ENCODE peak calls at places on chromosomes 11 and 22, in four cellular contexts. One of them, this sample, is unnamed.

GRCh38 chr11:32039149-32039548 is 51.7 kb upstream of the RCN1 start:
- DNase-seq in heart right ventricle: no peak
- DNase-seq in CD4-positive, alpha-beta T cell: no peak
- DNase-seq in adrenal gland: no peak
- DNase-seq in this sample: no peak

GRCh38 chr11:69012092-69013008 is 696 bp downstream of the MRGPRF start:
- DNase-seq in heart right ventricle: no peak
- DNase-seq in CD4-positive, alpha-beta T cell: no peak
- DNase-seq in adrenal gland: no peak
- DNase-seq in this sample: no peak

GRCh38 chr22:39459681-39460080 is 2.9 kb downstream of the MGAT3 start:
- DNase-seq in heart right ventricle: no peak
- DNase-seq in CD4-positive, alpha-beta T cell: no peak
- DNase-seq in adrenal gland: no peak
- DNase-seq in this sample: no peak

GRCh38 chr11:116692318-116693106 is 80.3 kb downstream of the BUD13 start:
- DNase-seq in heart right ventricle: no peak
- DNase-seq in CD4-positive, alpha-beta T cell: no peak
- DNase-seq in adrenal gland: no peak
- DNase-seq in this sample: no peak

GRCh38 chr11:88680806-88681205 is 343.3 kb upstream of the CTSC start:
- DNase-seq in heart right ventricle: no peak
- DNase-seq in CD4-positive, alpha-beta T cell: no peak
- DNase-seq in adrenal gland: no peak
- DNase-seq in this sample: no peak

GRCh38 chr22:26610072-26610958 is 7.5 kb downstream of the CRYBB1 start:
- DNase-seq in heart right ventricle: peak; percentile 21
- DNase-seq in CD4-positive, alpha-beta T cell: no peak
- DNase-seq in adrenal gland: peak; percentile 31
- DNase-seq in this sample: no peak

GRCh38 chr22:50298937-50299656 is 8.3 kb downstream of the PLXNB2 start:
- DNase-seq in heart right ventricle: peak; percentile 46
- DNase-seq in CD4-positive, alpha-beta T cell: no peak
- DNase-seq in adrenal gland: no peak
- DNase-seq in this sample: no peak

GRCh38 chr11:105635466-105635865 is 25.6 kb downstream of the GRIA4 start:
- DNase-seq in heart right ventricle: no peak
- DNase-seq in CD4-positive, alpha-beta T cell: no peak
- DNase-seq in adrenal gland: no peak
- DNase-seq in this sample: no peak

GRCh38 chr11:42778193-42778592 is 533.6 kb upstream of the API5 start:
- DNase-seq in heart right ventricle: no peak
- DNase-seq in CD4-positive, alpha-beta T cell: no peak
- DNase-seq in adrenal gland: no peak
- DNase-seq in this sample: no peak

GRCh38 chr11:71188073-71188472 is 64.3 kb downstream of the SHANK2 start:
- DNase-seq in heart right ventricle: no peak
- DNase-seq in CD4-positive, alpha-beta T cell: no peak
- DNase-seq in adrenal gland: no peak
- DNase-seq in this sample: no peak

GRCh38 chr22:42610211-42610610 is 4.5 kb downstream of the POLDIP3 start:
- DNase-seq in heart right ventricle: no peak
- DNase-seq in CD4-positive, alpha-beta T cell: no peak
- DNase-seq in adrenal gland: no peak
- DNase-seq in this sample: no peak

GRCh38 chr11:19091366-19091765 is 25.6 kb upstream of the ZDHHC13 start:
- DNase-seq in heart right ventricle: no peak
- DNase-seq in CD4-positive, alpha-beta T cell: no peak
- DNase-seq in adrenal gland: no peak
- DNase-seq in this sample: no peak

GRCh38 chr11:72433455-72434061 is 773 bp downstream of the CLPB start:
- DNase-seq in heart right ventricle: peak; percentile 22
- DNase-seq in CD4-positive, alpha-beta T cell: no peak
- DNase-seq in adrenal gland: peak; percentile 46
- DNase-seq in this sample: no peak

GRCh38 chr11:1099519-1100355 is 25.1 kb downstream of the MUC2 start:
- DNase-seq in heart right ventricle: no peak
- DNase-seq in CD4-positive, alpha-beta T cell: no peak
- DNase-seq in adrenal gland: no peak
- DNase-seq in this sample: no peak
- H3K9me3 ChIP-seq in heart right ventricle: no peaks in the 10 kb centered on the region
- H3K9me3 ChIP-seq in CD4-positive, alpha-beta T cell: no peaks in the 10 kb centered on the region
- H3K9me3 ChIP-seq in adrenal gland: no peaks in the 10 kb centered on the region
- H3K9me3 ChIP-seq in this sample: no peaks in the 10 kb centered on the region

DNA sequence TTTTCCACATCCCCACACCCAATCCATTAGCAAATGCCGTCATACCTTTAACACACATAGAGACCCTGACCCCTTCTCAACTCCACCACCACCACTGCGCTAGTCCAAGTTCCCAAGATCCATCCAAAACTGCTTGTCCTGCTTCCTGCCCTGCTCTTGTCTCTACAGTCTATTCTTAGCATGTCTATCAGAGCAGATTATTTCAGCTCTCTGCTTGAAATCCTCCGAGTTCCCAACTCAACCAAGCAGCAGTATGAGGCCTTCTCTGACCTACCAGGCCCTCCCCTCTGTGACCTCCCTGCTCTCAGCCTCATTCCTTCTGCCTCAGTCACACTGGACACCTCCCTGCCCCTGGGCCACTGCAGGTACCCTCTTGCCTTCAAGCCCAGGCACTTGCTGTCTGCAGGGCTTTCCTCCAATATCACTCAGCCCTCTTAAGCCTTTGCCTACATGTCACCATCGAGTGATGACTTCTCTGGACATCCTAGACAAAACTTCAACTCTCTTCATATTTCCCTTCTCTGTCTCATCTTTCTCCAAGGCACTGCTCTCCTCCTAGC is 134.6 kb downstream of the SPATA19 start:
- DNase-seq in heart right ventricle: no peak
- DNase-seq in CD4-positive, alpha-beta T cell: no peak
- DNase-seq in adrenal gland: no peak
- DNase-seq in this sample: no peak
- H3K9me3 ChIP-seq in heart right ventricle: no peaks in the 10 kb centered on the region
- H3K9me3 ChIP-seq in CD4-positive, alpha-beta T cell: no peaks in the 10 kb centered on the region
- H3K9me3 ChIP-seq in adrenal gland: no peaks in the 10 kb centered on the region
- H3K9me3 ChIP-seq in this sample: no peaks in the 10 kb centered on the region

DNA sequence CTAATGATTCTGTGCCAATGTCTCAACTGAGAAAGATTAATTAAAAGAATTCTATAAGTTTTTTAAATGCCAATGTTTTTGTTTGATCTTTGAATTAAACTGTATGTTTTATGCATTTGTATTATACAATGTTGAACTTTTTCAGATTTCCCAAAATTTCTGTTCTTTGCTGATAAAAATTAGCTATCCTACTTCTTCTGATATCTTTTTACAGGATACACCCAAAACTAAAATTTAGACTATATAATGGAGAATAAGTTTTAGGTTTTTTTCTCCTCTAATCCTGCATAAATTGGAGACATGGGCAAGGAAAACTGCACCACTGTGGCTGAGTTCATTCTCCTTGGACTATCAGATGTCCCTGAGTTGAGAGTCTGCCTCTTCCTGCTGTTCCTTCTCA is at the start of gene OR5L2:
- DNase-seq in heart right ventricle: no peak
- DNase-seq in CD4-positive, alpha-beta T cell: no peak
- DNase-seq in adrenal gland: no peak
- DNase-seq in this sample: no peak
- H3K9me3 ChIP-seq in heart right ventricle: peaks cover 10% of the 10 kb centered on the region
- H3K9me3 ChIP-seq in CD4-positive, alpha-beta T cell: peaks cover 6% of the 10 kb centered on the region
- H3K9me3 ChIP-seq in adrenal gland: no peaks in the 10 kb centered on the region
- H3K9me3 ChIP-seq in this sample: peaks cover 3% of the 10 kb centered on the region

GRCh38 chr22:48695251-48695650 is 1132.4 kb downstream of the BRD1 start:
- DNase-seq in heart right ventricle: no peak
- DNase-seq in CD4-positive, alpha-beta T cell: no peak
- DNase-seq in adrenal gland: no peak
- DNase-seq in this sample: no peak

GRCh38 chr22:48691431-48691851 is 1136.2 kb downstream of the BRD1 start:
- DNase-seq in heart right ventricle: no peak
- DNase-seq in CD4-positive, alpha-beta T cell: no peak
- DNase-seq in adrenal gland: no peak
- DNase-seq in this sample: no peak

GRCh38 chr22:48692734-48693376 is 1134.8 kb downstream of the BRD1 start:
- DNase-seq in heart right ventricle: no peak
- DNase-seq in CD4-positive, alpha-beta T cell: no peak
- DNase-seq in adrenal gland: peak; percentile 25
- DNase-seq in this sample: no peak

GRCh38 chr22:48694296-48694883 is 1133.3 kb downstream of the BRD1 start:
- DNase-seq in heart right ventricle: no peak
- DNase-seq in CD4-positive, alpha-beta T cell: no peak
- DNase-seq in adrenal gland: no peak
- DNase-seq in this sample: no peak

GRCh38 chr22:48693377-48694135 is 1134.1 kb downstream of the BRD1 start:
- DNase-seq in heart right ventricle: no peak
- DNase-seq in CD4-positive, alpha-beta T cell: no peak
- DNase-seq in adrenal gland: no peak
- DNase-seq in this sample: no peak
- H3K9me3 ChIP-seq in heart right ventricle: no peaks in the 10 kb centered on the region
- H3K9me3 ChIP-seq in CD4-positive, alpha-beta T cell: no peaks in the 10 kb centered on the region
- H3K9me3 ChIP-seq in adrenal gland: no peaks in the 10 kb centered on the region
- H3K9me3 ChIP-seq in this sample: no peaks in the 10 kb centered on the region

DNA sequence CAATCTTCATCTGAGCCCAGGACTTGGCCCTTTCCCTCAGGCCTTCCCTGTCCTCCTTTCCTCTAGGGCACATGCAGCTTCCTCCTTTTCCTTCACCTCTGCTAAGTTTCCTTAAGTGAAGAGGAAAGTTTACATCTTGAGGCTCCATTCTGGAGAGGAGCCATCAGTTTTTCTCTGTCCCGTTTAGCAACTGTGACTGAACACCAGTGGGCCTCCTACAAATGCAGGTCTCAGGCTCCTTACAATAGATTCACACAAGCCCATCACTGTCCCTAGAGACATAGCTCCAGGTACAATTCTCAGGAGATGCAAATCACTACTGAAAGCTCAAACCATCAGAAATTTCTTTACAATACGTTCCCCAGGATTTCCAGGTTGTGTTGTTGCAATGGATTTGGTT is 23.3 kb upstream of the LYVE1 start:
- DNase-seq in heart right ventricle: no peak
- DNase-seq in CD4-positive, alpha-beta T cell: no peak
- DNase-seq in adrenal gland: no peak
- DNase-seq in this sample: no peak
- H3K9me3 ChIP-seq in heart right ventricle: peaks cover 4% of the 10 kb centered on the region
- H3K9me3 ChIP-seq in CD4-positive, alpha-beta T cell: no peaks in the 10 kb centered on the region
- H3K9me3 ChIP-seq in adrenal gland: no peaks in the 10 kb centered on the region
- H3K9me3 ChIP-seq in this sample: no peaks in the 10 kb centered on the region

DNA sequence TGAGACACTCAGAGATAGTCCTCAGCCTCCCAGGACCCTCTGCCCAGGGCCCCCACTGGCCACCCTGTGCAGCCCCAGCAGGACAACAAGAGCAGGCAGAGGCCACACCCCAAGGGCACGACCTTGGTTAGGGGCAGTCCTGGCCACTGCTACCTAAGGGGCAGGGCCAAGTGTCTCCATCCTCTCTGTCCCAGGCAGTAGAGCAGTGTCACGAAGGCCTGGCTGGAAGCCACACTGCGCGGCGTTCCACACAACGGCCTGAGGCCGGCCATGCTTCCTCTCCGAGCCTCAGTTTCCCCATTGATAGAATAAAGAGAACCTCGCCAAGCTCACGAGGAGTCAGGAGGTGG is 1074.3 kb downstream of the BRD1 start:
- DNase-seq in heart right ventricle: no peak
- DNase-seq in CD4-positive, alpha-beta T cell: no peak
- DNase-seq in adrenal gland: no peak
- DNase-seq in this sample: no peak
- H3K9me3 ChIP-seq in heart right ventricle: no peaks in the 10 kb centered on the region
- H3K9me3 ChIP-seq in CD4-positive, alpha-beta T cell: no peaks in the 10 kb centered on the region
- H3K9me3 ChIP-seq in adrenal gland: no peaks in the 10 kb centered on the region
- H3K9me3 ChIP-seq in this sample: no peaks in the 10 kb centered on the region

GRCh38 chr22:47291565-47292495 is 529.4 kb downstream of the TBC1D22A start:
- DNase-seq in heart right ventricle: no peak
- DNase-seq in CD4-positive, alpha-beta T cell: no peak
- DNase-seq in adrenal gland: no peak
- DNase-seq in this sample: no peak

GRCh38 chr22:47287516-47287915 is 525.1 kb downstream of the TBC1D22A start:
- DNase-seq in heart right ventricle: no peak
- DNase-seq in CD4-positive, alpha-beta T cell: no peak
- DNase-seq in adrenal gland: no peak
- DNase-seq in this sample: no peak

GRCh38 chr22:47290706-47291430 is 528.4 kb downstream of the TBC1D22A start:
- DNase-seq in heart right ventricle: no peak
- DNase-seq in CD4-positive, alpha-beta T cell: no peak
- DNase-seq in adrenal gland: no peak
- DNase-seq in this sample: no peak

GRCh38 chr22:47288640-47289039 is 526.2 kb downstream of the TBC1D22A start:
- DNase-seq in heart right ventricle: no peak
- DNase-seq in CD4-positive, alpha-beta T cell: no peak
- DNase-seq in adrenal gland: no peak
- DNase-seq in this sample: no peak

GRCh38 chr22:47289316-47289985 is 527.0 kb downstream of the TBC1D22A start:
- DNase-seq in heart right ventricle: no peak
- DNase-seq in CD4-positive, alpha-beta T cell: no peak
- DNase-seq in adrenal gland: no peak
- DNase-seq in this sample: no peak
- H3K9me3 ChIP-seq in heart right ventricle: no peaks in the 10 kb centered on the region
- H3K9me3 ChIP-seq in CD4-positive, alpha-beta T cell: no peaks in the 10 kb centered on the region
- H3K9me3 ChIP-seq in adrenal gland: no peaks in the 10 kb centered on the region
- H3K9me3 ChIP-seq in this sample: no peaks in the 10 kb centered on the region

DNA sequence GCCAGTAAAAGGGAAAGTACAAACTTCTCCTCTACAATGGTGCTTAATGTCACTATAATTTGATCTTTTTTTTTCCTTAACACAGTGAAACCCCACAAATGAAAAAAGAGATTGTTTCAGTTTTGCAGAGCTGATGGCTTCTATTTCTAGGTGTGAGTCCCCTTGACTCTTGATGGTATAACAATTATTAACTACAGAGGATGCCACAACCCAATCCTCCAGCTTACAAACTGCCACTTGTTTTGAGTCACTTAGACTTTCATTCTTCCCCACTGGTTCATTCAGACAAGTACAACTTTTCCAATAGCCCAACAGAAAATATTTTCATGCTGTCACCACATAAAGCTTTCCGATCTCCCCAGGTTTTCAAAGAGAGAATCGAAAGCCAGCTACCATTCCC is 812.2 kb downstream of the LRRC4C start:
- DNase-seq in heart right ventricle: no peak
- DNase-seq in CD4-positive, alpha-beta T cell: no peak
- DNase-seq in adrenal gland: no peak
- DNase-seq in this sample: no peak
- H3K9me3 ChIP-seq in heart right ventricle: peaks cover 45% of the 10 kb centered on the region
- H3K9me3 ChIP-seq in CD4-positive, alpha-beta T cell: peaks cover 16% of the 10 kb centered on the region
- H3K9me3 ChIP-seq in adrenal gland: no peaks in the 10 kb centered on the region
- H3K9me3 ChIP-seq in this sample: peaks cover 8% of the 10 kb centered on the region

GRCh38 chr11:2645779-2646118 is 54.0 kb downstream of the KCNQ1OT1 start:
- DNase-seq in heart right ventricle: no peak
- DNase-seq in CD4-positive, alpha-beta T cell: no peak
- DNase-seq in adrenal gland: no peak
- DNase-seq in this sample: no peak
- H3K9me3 ChIP-seq in heart right ventricle: peaks cover 100% of the 10 kb centered on the region
- H3K9me3 ChIP-seq in CD4-positive, alpha-beta T cell: peaks cover 75% of the 10 kb centered on the region
- H3K9me3 ChIP-seq in adrenal gland: peaks cover 8% of the 10 kb centered on the region
- H3K9me3 ChIP-seq in this sample: peaks cover 16% of the 10 kb centered on the region

GRCh38 chr11:133354069-133354468 is 178.2 kb downstream of the OPCML start:
- DNase-seq in heart right ventricle: no peak
- DNase-seq in CD4-positive, alpha-beta T cell: no peak
- DNase-seq in adrenal gland: no peak
- DNase-seq in this sample: no peak
- H3K9me3 ChIP-seq in heart right ventricle: no peaks in the 10 kb centered on the region
- H3K9me3 ChIP-seq in CD4-positive, alpha-beta T cell: no peaks in the 10 kb centered on the region
- H3K9me3 ChIP-seq in adrenal gland: no peaks in the 10 kb centered on the region
- H3K9me3 ChIP-seq in this sample: no peaks in the 10 kb centered on the region

This sample was measured in T-helper 17 cell.